ENCODE peak calls at places on chromosomes 16 and 17, in five cellular contexts. F, Z, U, I and P are unnamed samples.
A peak's percentile ranks its signal among the peaks of the same experiment; 100 is the strongest.

GRCh38 chr17:15213381-15214087 is 51.6 kb downstream of the PMP22 start:
- DNase-seq in F (peak; percentile 40), Z (no peak), U (no peak), I (no peak), P (no peak)

GRCh38 chr17:41098476-41098875 is 534 bp upstream of the KRTAP4-8 start:
- DNase-seq in F (no peak), Z (no peak), U (no peak), I (no peak), P (no peak)

GRCh38 chr16:72247821-72248253 is 75.9 kb upstream of the PMFBP1 start:
- DNase-seq in F (no peak), Z (no peak), U (no peak), I (no peak), P (no peak)

GRCh38 chr17:41415833-41416335 is 8.5 kb downstream of the KRT37 start:
- DNase-seq in F (no peak), Z (no peak), U (peak; percentile 93), I (no peak), P (no peak)

GRCh38 chr16:85360323-85361277 is 248.3 kb upstream of the CIBAR2 start:
- DNase-seq in F (no peak), Z (no peak), U (no peak), I (no peak), P (no peak)

GRCh38 chr16:85446846-85447656 is 166.1 kb upstream of the GSE1 start:
- DNase-seq in F (no peak), Z (no peak), U (no peak), I (peak; percentile 39), P (no peak)

GRCh38 chr16:84043486-84044107 is 1.0 kb upstream of the SLC38A8 start:
- DNase-seq in F (peak; percentile 46), Z (no peak), U (peak; percentile 81), I (no peak), P (no peak)

GRCh38 chr16:828891-829290 is 28.4 kb upstream of the GNG13 start:
- DNase-seq in F (no peak), Z (no peak), U (no peak), I (no peak), P (no peak)

GRCh38 chr17:9513266-9513665 is 62.4 kb downstream of the STX8 start:
- DNase-seq in F (no peak), Z (no peak), U (no peak), I (no peak), P (no peak)

GRCh38 chr16:80459331-80459777 is 81.4 kb upstream of the DYNLRB2 start:
- DNase-seq in F (peak; percentile 42), Z (no peak), U (no peak), I (no peak), P (no peak)

DNA sequence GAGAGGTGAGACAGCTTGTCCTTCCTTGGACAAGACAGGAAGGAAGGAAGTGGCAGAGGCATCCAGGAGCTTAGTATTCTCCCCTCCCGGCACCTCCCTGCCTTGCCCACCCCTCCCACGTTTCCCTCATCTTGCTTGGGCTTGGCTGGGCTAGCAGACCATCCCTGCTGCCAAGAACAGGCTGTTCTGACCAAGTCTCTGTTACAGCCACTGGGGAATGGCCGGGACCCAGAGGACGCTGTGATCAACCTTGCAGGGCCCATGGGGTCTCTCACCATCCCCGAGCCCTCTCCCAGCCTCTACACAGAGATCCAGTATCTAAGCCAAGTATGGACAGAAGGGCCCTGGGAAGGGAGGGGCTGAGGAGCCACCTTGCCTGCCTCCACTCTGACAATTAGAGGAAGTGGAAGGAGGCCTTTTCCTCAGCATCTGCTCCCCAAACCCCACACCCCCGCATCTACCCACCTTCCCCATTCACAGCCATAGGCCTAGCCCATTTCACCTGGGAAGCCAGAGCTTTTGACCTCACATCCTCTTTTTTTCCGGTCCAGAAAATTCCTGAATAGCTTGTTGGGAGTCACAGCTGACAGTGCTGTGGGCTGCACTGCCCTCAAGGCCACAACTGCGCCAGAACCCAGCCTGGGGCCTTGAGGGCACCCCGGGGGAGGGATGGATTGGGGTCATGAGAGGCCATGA is 14.1 kb downstream of the CD300LG start:
- DNase-seq in F (no peak), Z (no peak), U (no peak), I (no peak), P (no peak)
- TF ChIP-seq SUZ12 in F (no peak), Z (no peak), U (no peak), I (no peak), P (no peak)

DNA sequence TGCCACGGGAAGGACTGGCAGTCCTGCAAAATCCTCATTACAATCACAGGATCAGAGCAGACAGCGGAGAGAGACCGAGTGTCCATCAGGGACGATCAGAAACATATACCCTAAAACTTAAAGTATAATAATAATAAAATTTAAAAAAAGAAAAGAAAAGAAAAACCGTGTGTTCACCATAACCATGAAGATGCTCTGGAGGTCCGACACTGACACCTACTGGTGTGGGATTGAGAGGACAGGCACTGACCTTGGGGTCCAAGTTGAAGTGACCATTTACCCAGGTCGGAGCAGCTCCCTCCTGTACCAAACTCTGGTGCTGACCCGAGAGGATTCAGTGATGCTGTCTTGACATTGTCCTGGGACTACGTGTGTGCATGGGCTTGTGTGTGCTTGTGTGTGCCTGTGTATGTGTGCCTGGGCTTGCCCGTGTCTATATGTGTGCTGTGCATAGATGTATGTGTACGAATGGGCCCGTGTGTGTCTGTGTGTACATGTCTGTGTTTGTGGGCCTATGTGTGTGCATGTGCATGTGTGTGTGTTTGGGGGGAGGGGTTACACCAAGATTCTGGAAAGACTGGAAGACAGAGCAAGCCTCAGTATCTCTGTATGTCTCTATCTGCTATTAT is 10.0 kb upstream of the CD300LD start:
- DNase-seq in F (peak; percentile 11), Z (peak; percentile 65), U (peak; percentile 60), I (no peak), P (peak; percentile 70)
- TF ChIP-seq SUZ12 in F (no peak), Z (no peak), U (no peak), I (no peak), P (no peak)

DNA sequence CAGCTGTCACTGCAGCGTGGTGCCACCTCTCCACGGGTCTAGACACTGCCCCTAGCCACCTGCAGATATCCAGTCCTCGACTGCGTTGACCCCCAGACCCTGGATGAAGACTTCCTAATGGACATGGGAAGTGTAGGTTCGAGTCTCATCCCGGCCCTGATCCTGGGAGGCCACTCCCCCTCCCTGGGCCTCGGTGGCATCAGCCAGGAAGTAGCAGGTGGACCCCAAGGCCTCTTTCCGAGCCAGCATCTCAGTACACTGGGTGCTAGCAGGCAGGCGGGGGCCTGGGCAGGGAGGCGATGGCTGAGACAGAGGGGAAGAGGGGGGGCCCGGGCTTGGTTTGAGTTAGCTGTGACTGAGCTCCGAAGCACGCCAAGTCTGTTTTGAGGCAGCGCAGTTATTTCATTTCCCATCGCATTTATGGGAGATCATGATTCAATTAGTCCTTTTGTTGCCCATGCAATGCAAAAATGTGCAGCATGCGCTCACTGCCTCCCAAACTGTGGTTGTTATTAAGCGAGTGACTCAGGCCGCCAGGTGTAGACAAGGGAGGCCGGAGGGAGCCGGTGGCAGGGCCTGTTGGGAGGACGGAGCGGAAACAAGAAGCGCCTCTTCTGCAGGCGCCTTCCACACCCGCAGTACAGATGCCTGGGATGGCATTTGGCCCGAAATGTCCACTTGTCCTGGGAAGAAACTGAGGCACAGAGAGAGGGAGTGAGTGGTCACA is 25.3 kb upstream of the ZNF469 start:
- DNase-seq in F (no peak), Z (no peak), U (no peak), I (no peak), P (no peak)
- TF ChIP-seq SUZ12 in F (no peak), Z (no peak), U (no peak), I (no peak), P (no peak)

GRCh38 chr17:6568186-6568758 is 11.9 kb upstream of the PITPNM3 start:
- DNase-seq in F (no peak), Z (peak; percentile 45), U (no peak), I (no peak), P (no peak)
- TF ChIP-seq SUZ12 in F (no peak), Z (no peak), U (no peak), I (no peak), P (no peak)

GRCh38 chr16:31093132-31093703 is 1.4 kb downstream of the VKORC1 start:
- DNase-seq in F (no peak), Z (peak; percentile 61), U (peak; percentile 74), I (no peak), P (peak; percentile 56)
- TF ChIP-seq SUZ12 in F (no peak), Z (no peak), U (no peak), I (no peak), P (no peak)

DNA sequence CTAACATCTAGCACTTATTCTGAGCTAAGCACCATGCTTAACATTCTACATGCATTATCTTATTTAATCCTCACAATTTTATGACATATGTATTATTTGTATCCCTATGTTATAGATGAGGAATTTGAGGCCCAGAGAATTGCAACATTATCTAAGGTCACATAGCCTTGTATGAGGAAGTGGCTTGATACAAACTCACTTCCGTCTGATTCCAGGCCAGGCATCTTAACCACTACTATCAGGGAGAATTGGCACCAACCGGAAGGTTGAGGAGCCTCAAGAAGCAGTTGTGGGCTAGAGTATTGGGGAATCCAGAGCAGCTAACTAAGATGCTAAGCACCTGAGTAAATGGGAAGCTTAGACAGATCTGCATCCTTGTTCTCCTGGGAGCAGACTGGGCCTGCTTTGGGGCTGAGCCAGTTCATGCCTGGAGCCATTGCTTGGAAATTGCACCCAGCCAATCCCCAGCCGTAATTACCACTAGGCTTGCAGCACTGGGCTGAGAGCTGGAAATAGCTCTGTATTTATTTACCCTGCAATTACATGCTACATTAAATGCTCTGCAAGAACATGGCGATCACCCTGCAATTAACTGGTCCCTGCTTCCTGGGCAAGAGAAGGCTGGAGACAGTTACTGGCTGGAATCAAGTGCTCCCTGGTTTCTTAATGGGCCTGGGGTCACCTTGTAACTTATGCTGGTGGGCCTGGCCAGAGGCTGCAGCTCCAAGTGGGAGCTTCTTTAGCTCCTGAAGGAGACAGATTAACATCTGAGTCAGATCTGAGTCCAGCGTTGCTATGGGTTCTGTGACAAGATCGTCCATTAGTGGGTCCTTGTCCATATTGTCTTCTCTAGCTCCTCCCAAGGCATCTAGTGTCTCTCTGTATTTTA is 273.1 kb upstream of the CCL2 start:
- DNase-seq in F (no peak), Z (no peak), U (no peak), I (no peak), P (peak; percentile 14)
- TF ChIP-seq SUZ12 in F (no peak), Z (no peak), U (no peak), I (no peak), P (no peak)

GRCh38 chr17:27385626-27386025 is 70.6 kb upstream of the KSR1 start:
- DNase-seq in F (no peak), Z (no peak), U (no peak), I (no peak), P (no peak)

GRCh38 chr17:27386206-27387075 is 69.8 kb upstream of the KSR1 start:
- DNase-seq in F (no peak), Z (no peak), U (no peak), I (no peak), P (no peak)

GRCh38 chr17:27382025-27382424 is 74.2 kb upstream of the KSR1 start:
- DNase-seq in F (no peak), Z (no peak), U (no peak), I (no peak), P (no peak)

GRCh38 chr17:27384721-27385120 is 71.5 kb upstream of the KSR1 start:
- DNase-seq in F (no peak), Z (no peak), U (no peak), I (no peak), P (no peak)

DNA sequence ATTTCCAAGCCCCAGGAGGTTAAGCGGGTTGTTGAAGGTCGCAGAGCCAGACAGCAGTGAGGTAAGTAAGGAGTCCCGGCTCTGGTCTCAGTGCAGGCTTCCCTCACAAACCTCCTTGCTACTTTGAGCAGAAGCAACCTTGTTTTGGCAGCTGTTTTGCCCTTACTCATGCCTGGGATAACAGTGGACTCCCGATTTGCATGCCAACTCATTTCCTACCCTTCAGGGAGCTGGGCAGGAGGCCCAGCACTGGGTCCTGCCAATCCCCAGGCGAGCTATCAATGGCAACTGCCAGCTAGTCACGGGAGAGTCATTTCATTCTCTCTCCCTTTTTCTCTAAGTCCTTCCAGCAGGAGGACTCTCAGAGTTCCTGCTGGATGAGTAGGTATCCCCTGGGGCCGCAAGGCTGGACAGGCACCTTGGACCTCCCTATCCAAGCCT is 72.0 kb upstream of the KSR1 start:
- DNase-seq in F (no peak), Z (no peak), U (no peak), I (no peak), P (no peak)
- TF ChIP-seq SUZ12 in F (no peak), Z (no peak), U (no peak), I (no peak), P (no peak)